ENCODE peak calls at places on chromosomes 16 and 17, in eight cellular contexts. One of them, this sample, is unnamed.

GRCh38 chr16:30526137-30526822 is at the start of gene ZNF768:
- DNase-seq in GM13976: peak
- DNase-seq in adrenal gland: peak
- DNase-seq in neural crest cell: peak
- DNase-seq in K562: peak
- DNase-seq in GM12865: peak
- DNase-seq in thoracic aorta: no peak
- DNase-seq in tibial artery: no peak
- DNase-seq in this sample: no peak

GRCh38 chr17:61837175-61838051 is 25.9 kb downstream of the BRIP1 start:
- DNase-seq in neural crest cell: peak
- DNase-seq in adrenal gland: peak
- DNase-seq in tibial artery: no peak
- DNase-seq in K562: peak
- DNase-seq in thoracic aorta: no peak
- DNase-seq in GM13976: peak
- DNase-seq in GM12865: peak
- DNase-seq in this sample: peak

GRCh38 chr16:30004424-30004776 is 6.4 kb downstream of the DOC2A start:
- DNase-seq in K562: no peak
- DNase-seq in neural crest cell: no peak
- DNase-seq in GM12865: no peak
- DNase-seq in GM13976: no peak
- DNase-seq in thoracic aorta: no peak
- DNase-seq in adrenal gland: no peak
- DNase-seq in tibial artery: no peak
- DNase-seq in this sample: no peak

GRCh38 chr16:11949527-11949926 is 7.7 kb upstream of the NPIPB2 start:
- DNase-seq in adrenal gland: peak
- DNase-seq in thoracic aorta: no peak
- DNase-seq in neural crest cell: peak
- DNase-seq in GM12865: peak
- DNase-seq in K562: peak
- DNase-seq in GM13976: peak
- DNase-seq in tibial artery: no peak
- DNase-seq in this sample: peak

GRCh38 chr17:79696159-79696982 is 34.4 kb upstream of the ENPP7 start:
- DNase-seq in thoracic aorta: no peak
- DNase-seq in K562: no peak
- DNase-seq in neural crest cell: no peak
- DNase-seq in GM12865: no peak
- DNase-seq in adrenal gland: no peak
- DNase-seq in tibial artery: no peak
- DNase-seq in GM13976: no peak
- DNase-seq in this sample: no peak

GRCh38 chr17:36527851-36528250 is 6.8 kb downstream of the MYO19 start:
- DNase-seq in adrenal gland: no peak
- DNase-seq in GM13976: no peak
- DNase-seq in thoracic aorta: no peak
- DNase-seq in tibial artery: no peak
- DNase-seq in GM12865: no peak
- DNase-seq in neural crest cell: no peak
- DNase-seq in K562: no peak
- DNase-seq in this sample: no peak

GRCh38 chr17:17684901-17685774 is 3.9 kb downstream of the RAI1 start:
- DNase-seq in adrenal gland: no peak
- DNase-seq in neural crest cell: no peak
- DNase-seq in GM13976: no peak
- DNase-seq in thoracic aorta: no peak
- DNase-seq in tibial artery: no peak
- DNase-seq in K562: no peak
- DNase-seq in GM12865: no peak
- DNase-seq in this sample: no peak

GRCh38 chr16:80147021-80147680 is 393.6 kb upstream of the DYNLRB2 start:
- DNase-seq in tibial artery: no peak
- DNase-seq in neural crest cell: no peak
- DNase-seq in K562: no peak
- DNase-seq in adrenal gland: no peak
- DNase-seq in GM12865: no peak
- DNase-seq in GM13976: no peak
- DNase-seq in thoracic aorta: no peak
- DNase-seq in this sample: no peak

GRCh38 chr16:86391987-86392386 is 118.3 kb upstream of the FOXF1 start:
- DNase-seq in tibial artery: no peak
- DNase-seq in adrenal gland: no peak
- DNase-seq in thoracic aorta: no peak
- DNase-seq in GM12865: no peak
- DNase-seq in neural crest cell: no peak
- DNase-seq in GM13976: no peak
- DNase-seq in K562: no peak
- DNase-seq in this sample: no peak

GRCh38 chr16:27402964-27403600 is 1.1 kb downstream of the IL21R start:
- DNase-seq in adrenal gland: no peak
- DNase-seq in GM13976: no peak
- DNase-seq in tibial artery: no peak
- DNase-seq in GM12865: peak
- DNase-seq in thoracic aorta: no peak
- DNase-seq in neural crest cell: no peak
- DNase-seq in K562: no peak
- DNase-seq in this sample: no peak

GRCh38 chr16:19294156-19294649 is 8.7 kb downstream of the CLEC19A start:
- DNase-seq in neural crest cell: no peak
- DNase-seq in adrenal gland: peak
- DNase-seq in thoracic aorta: no peak
- DNase-seq in K562: no peak
- DNase-seq in GM12865: peak
- DNase-seq in GM13976: peak
- DNase-seq in tibial artery: peak
- DNase-seq in this sample: no peak

GRCh38 chr17:43591750-43592562 is 45.8 kb upstream of the ETV4 start:
- DNase-seq in thoracic aorta: peak
- DNase-seq in tibial artery: peak
- DNase-seq in K562: no peak
- DNase-seq in GM12865: peak
- DNase-seq in adrenal gland: peak
- DNase-seq in neural crest cell: no peak
- DNase-seq in GM13976: peak
- DNase-seq in this sample: no peak

GRCh38 chr16:84836967-84837366 is 17.2 kb downstream of the CRISPLD2 start:
- DNase-seq in neural crest cell: no peak
- DNase-seq in tibial artery: no peak
- DNase-seq in thoracic aorta: no peak
- DNase-seq in GM12865: no peak
- DNase-seq in GM13976: no peak
- DNase-seq in adrenal gland: no peak
- DNase-seq in K562: no peak
- DNase-seq in this sample: no peak

GRCh38 chr16:67236551-67237395 is 9.8 kb downstream of the TMEM208 start:
- DNase-seq in K562: peak
- DNase-seq in thoracic aorta: no peak
- DNase-seq in adrenal gland: peak
- DNase-seq in GM13976: peak
- DNase-seq in GM12865: peak
- DNase-seq in neural crest cell: peak
- DNase-seq in tibial artery: no peak
- DNase-seq in this sample: peak

GRCh38 chr17:38896373-38896954 is 26.6 kb downstream of the LASP1 start:
- DNase-seq in K562: no peak
- DNase-seq in thoracic aorta: no peak
- DNase-seq in GM12865: no peak
- DNase-seq in GM13976: no peak
- DNase-seq in neural crest cell: no peak
- DNase-seq in adrenal gland: no peak
- DNase-seq in tibial artery: no peak
- DNase-seq in this sample: peak

GRCh38 chr16:3954411-3954921 is 74.0 kb upstream of the CREBBP start:
- DNase-seq in neural crest cell: no peak
- DNase-seq in K562: no peak
- DNase-seq in thoracic aorta: no peak
- DNase-seq in adrenal gland: no peak
- DNase-seq in GM13976: no peak
- DNase-seq in tibial artery: no peak
- DNase-seq in GM12865: no peak
- DNase-seq in this sample: no peak

GRCh38 chr17:45257115-45257514 is 4.8 kb downstream of the SPATA32 start:
- DNase-seq in thoracic aorta: no peak
- DNase-seq in tibial artery: no peak
- DNase-seq in GM13976: no peak
- DNase-seq in adrenal gland: no peak
- DNase-seq in neural crest cell: no peak
- DNase-seq in K562: no peak
- DNase-seq in GM12865: no peak
- DNase-seq in this sample: no peak

GRCh38 chr17:33291248-33292183 is 1.6 kb downstream of the ASIC2 start:
- DNase-seq in adrenal gland: peak
- DNase-seq in K562: peak
- DNase-seq in thoracic aorta: no peak
- DNase-seq in GM13976: peak
- DNase-seq in GM12865: no peak
- DNase-seq in tibial artery: no peak
- DNase-seq in neural crest cell: peak
- DNase-seq in this sample: peak

GRCh38 chr17:63543822-63544420 is 6.4 kb upstream of the DCAF7 start:
- DNase-seq in K562: no peak
- DNase-seq in tibial artery: peak
- DNase-seq in adrenal gland: no peak
- DNase-seq in thoracic aorta: no peak
- DNase-seq in GM12865: no peak
- DNase-seq in GM13976: peak
- DNase-seq in neural crest cell: no peak
- DNase-seq in this sample: no peak

GRCh38 chr16:4404247-4404966 is 12.0 kb downstream of the CORO7 start:
- DNase-seq in K562: no peak
- DNase-seq in tibial artery: no peak
- DNase-seq in neural crest cell: peak
- DNase-seq in GM13976: no peak
- DNase-seq in GM12865: peak
- DNase-seq in adrenal gland: no peak
- DNase-seq in thoracic aorta: no peak
- DNase-seq in this sample: peak

GRCh38 chr17:66541461-66542182 is 239.2 kb downstream of the PRKCA start:
- DNase-seq in K562: peak
- DNase-seq in GM13976: peak
- DNase-seq in GM12865: peak
- DNase-seq in tibial artery: no peak
- DNase-seq in adrenal gland: no peak
- DNase-seq in neural crest cell: no peak
- DNase-seq in thoracic aorta: no peak
- DNase-seq in this sample: no peak

GRCh38 chr16:31436221-31437045 is 6.2 kb downstream of the ZNF843 start:
- DNase-seq in GM12865: no peak
- DNase-seq in neural crest cell: no peak
- DNase-seq in adrenal gland: no peak
- DNase-seq in K562: no peak
- DNase-seq in thoracic aorta: no peak
- DNase-seq in tibial artery: peak
- DNase-seq in GM13976: no peak
- DNase-seq in this sample: no peak

GRCh38 chr17:40070895-40071719 is 8.3 kb downstream of the THRA start:
- DNase-seq in tibial artery: peak
- DNase-seq in neural crest cell: no peak
- DNase-seq in adrenal gland: peak
- DNase-seq in K562: peak
- DNase-seq in thoracic aorta: no peak
- DNase-seq in GM12865: no peak
- DNase-seq in GM13976: no peak
- DNase-seq in this sample: peak

GRCh38 chr17:17425591-17425990 is 51.2 kb upstream of the MED9 start:
- DNase-seq in K562: no peak
- DNase-seq in tibial artery: no peak
- DNase-seq in adrenal gland: no peak
- DNase-seq in neural crest cell: no peak
- DNase-seq in thoracic aorta: no peak
- DNase-seq in GM12865: no peak
- DNase-seq in GM13976: no peak
- DNase-seq in this sample: no peak

GRCh38 chr16:472199-472504 is 46.7 kb downstream of the RAB11FIP3 start:
- DNase-seq in GM12865: no peak
- DNase-seq in K562: no peak
- DNase-seq in thoracic aorta: no peak
- DNase-seq in neural crest cell: no peak
- DNase-seq in tibial artery: no peak
- DNase-seq in adrenal gland: no peak
- DNase-seq in GM13976: no peak
- DNase-seq in this sample: no peak

DNA sequence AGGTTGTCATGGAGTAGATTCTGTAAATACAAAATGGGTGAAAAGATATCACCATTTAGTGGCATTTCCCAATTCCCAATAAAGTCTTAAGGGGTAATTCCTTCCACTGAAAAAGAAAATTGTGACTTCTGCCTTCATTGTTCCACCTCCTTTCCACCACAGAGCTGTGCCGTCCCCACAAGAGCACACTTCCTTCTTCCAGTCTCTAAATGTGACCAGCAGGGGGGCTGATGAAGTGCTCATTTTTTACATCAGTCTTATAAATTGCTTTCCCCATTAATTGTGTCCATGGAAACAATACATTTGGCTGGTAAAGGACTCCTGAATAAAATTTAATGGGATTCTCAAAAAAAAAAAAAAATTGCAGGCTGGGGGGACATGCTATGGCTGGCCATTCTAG is 260.8 kb upstream of the PSMD7 start:
- DNase-seq in tibial artery: no peak
- DNase-seq in GM13976: peak
- DNase-seq in adrenal gland: no peak
- DNase-seq in GM12865: peak
- DNase-seq in thoracic aorta: no peak
- DNase-seq in neural crest cell: no peak
- DNase-seq in K562: peak
- DNase-seq in this sample: peak
- TF ChIP-seq CTCF in tibial artery: no peak
- TF ChIP-seq CTCF in GM13976: no peak
- TF ChIP-seq CTCF in adrenal gland: no peak
- TF ChIP-seq CTCF in GM12865: no peak
- TF ChIP-seq CTCF in thoracic aorta: no peak
- TF ChIP-seq CTCF in neural crest cell: peak
- TF ChIP-seq CTCF in K562: peak
- TF ChIP-seq CTCF in this sample: peak

GRCh38 chr17:58193641-58194259 is 1.2 kb downstream of the EPX start:
- DNase-seq in neural crest cell: no peak
- DNase-seq in tibial artery: no peak
- DNase-seq in GM12865: no peak
- DNase-seq in GM13976: no peak
- DNase-seq in thoracic aorta: no peak
- DNase-seq in K562: peak
- DNase-seq in adrenal gland: no peak
- DNase-seq in this sample: no peak
- TF ChIP-seq CTCF in neural crest cell: no peak
- TF ChIP-seq CTCF in tibial artery: no peak
- TF ChIP-seq CTCF in GM12865: no peak
- TF ChIP-seq CTCF in GM13976: no peak
- TF ChIP-seq CTCF in thoracic aorta: no peak
- TF ChIP-seq CTCF in K562: peak
- TF ChIP-seq CTCF in adrenal gland: no peak
- TF ChIP-seq CTCF in this sample: peak

GRCh38 chr17:3555189-3555796 is 2.3 kb downstream of the TRPV3 start:
- DNase-seq in K562: no peak
- DNase-seq in GM12865: no peak
- DNase-seq in tibial artery: no peak
- DNase-seq in thoracic aorta: no peak
- DNase-seq in adrenal gland: no peak
- DNase-seq in GM13976: no peak
- DNase-seq in neural crest cell: no peak
- DNase-seq in this sample: no peak
- TF ChIP-seq CTCF in K562: no peak
- TF ChIP-seq CTCF in GM12865: no peak
- TF ChIP-seq CTCF in tibial artery: no peak
- TF ChIP-seq CTCF in thoracic aorta: no peak
- TF ChIP-seq CTCF in adrenal gland: no peak
- TF ChIP-seq CTCF in GM13976: no peak
- TF ChIP-seq CTCF in neural crest cell: no peak
- TF ChIP-seq CTCF in this sample: no peak

GRCh38 chr17:72077326-72077960 is 43.4 kb upstream of the SOX9 start:
- DNase-seq in adrenal gland: no peak
- DNase-seq in GM12865: no peak
- DNase-seq in GM13976: no peak
- DNase-seq in K562: no peak
- DNase-seq in thoracic aorta: no peak
- DNase-seq in neural crest cell: no peak
- DNase-seq in tibial artery: no peak
- DNase-seq in this sample: no peak
- TF ChIP-seq CTCF in adrenal gland: no peak
- TF ChIP-seq CTCF in GM12865: no peak
- TF ChIP-seq CTCF in GM13976: no peak
- TF ChIP-seq CTCF in K562: no peak
- TF ChIP-seq CTCF in thoracic aorta: no peak
- TF ChIP-seq CTCF in neural crest cell: no peak
- TF ChIP-seq CTCF in tibial artery: no peak
- TF ChIP-seq CTCF in this sample: peak

This sample was measured in WERI-Rb-1.